ENCODE peak calls at places on chromosome 16, in eight cellular contexts. E, N, L, R, H, I, U and F are unnamed samples.

GRCh38 chr16:68426355-68426652 is 22.0 kb downstream of the SMPD3 start:
- DNase-seq in E (no peak), L (no peak), N (no peak), R (no peak), U (no peak), H (no peak), I (no peak), F (no peak)

GRCh38 chr16:52389045-52389444 is 157.9 kb downstream of the TOX3 start:
- DNase-seq in R (no peak), U (peak), E (no peak), L (no peak), N (no peak), I (no peak), H (no peak), F (no peak)

GRCh38 chr16:7268182-7268581 is 64.5 kb upstream of the RBFOX1 start:
- DNase-seq in I (peak), R (no peak), L (no peak), E (peak), H (no peak), N (peak), U (peak), F (peak)

GRCh38 chr16:25005445-25006306 is 9.5 kb downstream of the ARHGAP17 start:
- DNase-seq in H (no peak), I (no peak), L (no peak), E (no peak), N (no peak), R (no peak), U (no peak), F (no peak)

GRCh38 chr16:4263504-4264436 is 9.1 kb downstream of the TFAP4 start:
- DNase-seq in I (no peak), E (peak), N (peak), R (peak), H (no peak), L (peak), U (peak), F (peak)

GRCh38 chr16:4678596-4678995 is 14.8 kb upstream of the NUDT16L1 start:
- DNase-seq in E (no peak), U (no peak), I (no peak), H (no peak), N (no peak), R (no peak), L (no peak), F (no peak)

GRCh38 chr16:80034469-80034826 is 433.9 kb upstream of the MAF start:
- DNase-seq in R (no peak), I (no peak), N (peak), H (no peak), E (no peak), L (no peak), U (no peak), F (no peak)

GRCh38 chr16:1150511-1150982 is 2.4 kb upstream of the CACNA1H start:
- DNase-seq in U (peak), H (no peak), R (peak), E (peak), I (no peak), L (peak), N (peak), F (no peak)

GRCh38 chr16:62665269-62665668 is 629.0 kb upstream of the CDH8 start:
- DNase-seq in H (no peak), N (no peak), U (no peak), I (peak), L (no peak), E (no peak), R (peak), F (no peak)

GRCh38 chr16:30005341-30006094 is 5.3 kb downstream of the DOC2A start:
- DNase-seq in U (peak), I (no peak), E (peak), R (no peak), H (no peak), L (peak), N (peak), F (peak)

GRCh38 chr16:67163164-67163902 is 1.2 kb upstream of the HSF4 start:
- DNase-seq in N (no peak), I (no peak), U (no peak), H (no peak), R (peak), E (no peak), L (peak), F (peak)

GRCh38 chr16:85579883-85580607 is 33.1 kb upstream of the GSE1 start:
- DNase-seq in U (no peak), E (no peak), L (no peak), N (no peak), R (no peak), H (no peak), I (no peak), F (no peak)

GRCh38 chr16:80459331-80459777 is 81.4 kb upstream of the DYNLRB2 start:
- DNase-seq in E (no peak), U (no peak), R (no peak), L (no peak), N (no peak), I (no peak), H (no peak), F (no peak)

GRCh38 chr16:28497861-28498599 is 3.6 kb downstream of the APOBR start:
- DNase-seq in N (no peak), I (no peak), U (no peak), L (no peak), E (no peak), R (no peak), H (no peak), F (no peak)

GRCh38 chr16:81758376-81758775 is 20.7 kb upstream of the PLCG2 start:
- DNase-seq in E (no peak), I (no peak), L (peak), U (peak), R (no peak), N (peak), H (no peak), F (no peak)

GRCh38 chr16:11181889-11182279 is 74.1 kb downstream of the SOCS1 start:
- DNase-seq in E (no peak), R (no peak), N (no peak), L (peak), U (no peak), H (peak), I (no peak), F (no peak)

GRCh38 chr16:628321-629061 is 2.3 kb upstream of the WFIKKN1 start:
- DNase-seq in N (no peak), L (no peak), I (no peak), H (no peak), E (no peak), R (no peak), U (no peak), F (no peak)

GRCh38 chr16:54286330-54287017 is at the start of gene IRX3:
- DNase-seq in H (no peak), U (peak), R (peak), L (peak), I (peak), N (peak), E (no peak), F (peak)

GRCh38 chr16:67240506-67240905 is 6.8 kb downstream of the FHOD1 start:
- DNase-seq in N (no peak), R (no peak), H (no peak), L (peak), I (no peak), E (no peak), U (no peak), F (no peak)

GRCh38 chr16:70720431-70721201 is 34.8 kb upstream of the MTSS2 start:
- DNase-seq in L (no peak), R (no peak), U (no peak), I (no peak), H (no peak), N (no peak), E (no peak), F (no peak)

GRCh38 chr16:49649013-49649785 is 206.7 kb downstream of the ZNF423 start:
- DNase-seq in L (no peak), E (no peak), N (no peak), H (no peak), U (peak), R (no peak), I (no peak), F (no peak)

GRCh38 chr16:55737318-55737717 is 81.5 kb downstream of the SLC6A2 start:
- DNase-seq in H (no peak), I (no peak), N (no peak), L (no peak), R (no peak), E (no peak), U (no peak), F (no peak)

GRCh38 chr16:26281681-26282080 is 589.9 kb downstream of the HS3ST4 start:
- DNase-seq in I (no peak), L (no peak), R (no peak), U (no peak), H (no peak), E (no peak), N (no peak), F (no peak)
- TF ChIP-seq USF2 in I (no peak), L (no peak), R (no peak), U (no peak), H (no peak), E (no peak), N (no peak), F (no peak)

GRCh38 chr16:57091200-57091989 is 988 bp upstream of the CPNE2 start:
- DNase-seq in N (peak), E (no peak), H (no peak), U (peak), L (peak), I (peak), R (peak), F (peak)
- TF ChIP-seq USF2 in N (no peak), E (no peak), H (no peak), U (no peak), L (no peak), I (no peak), R (no peak), F (no peak)

DNA sequence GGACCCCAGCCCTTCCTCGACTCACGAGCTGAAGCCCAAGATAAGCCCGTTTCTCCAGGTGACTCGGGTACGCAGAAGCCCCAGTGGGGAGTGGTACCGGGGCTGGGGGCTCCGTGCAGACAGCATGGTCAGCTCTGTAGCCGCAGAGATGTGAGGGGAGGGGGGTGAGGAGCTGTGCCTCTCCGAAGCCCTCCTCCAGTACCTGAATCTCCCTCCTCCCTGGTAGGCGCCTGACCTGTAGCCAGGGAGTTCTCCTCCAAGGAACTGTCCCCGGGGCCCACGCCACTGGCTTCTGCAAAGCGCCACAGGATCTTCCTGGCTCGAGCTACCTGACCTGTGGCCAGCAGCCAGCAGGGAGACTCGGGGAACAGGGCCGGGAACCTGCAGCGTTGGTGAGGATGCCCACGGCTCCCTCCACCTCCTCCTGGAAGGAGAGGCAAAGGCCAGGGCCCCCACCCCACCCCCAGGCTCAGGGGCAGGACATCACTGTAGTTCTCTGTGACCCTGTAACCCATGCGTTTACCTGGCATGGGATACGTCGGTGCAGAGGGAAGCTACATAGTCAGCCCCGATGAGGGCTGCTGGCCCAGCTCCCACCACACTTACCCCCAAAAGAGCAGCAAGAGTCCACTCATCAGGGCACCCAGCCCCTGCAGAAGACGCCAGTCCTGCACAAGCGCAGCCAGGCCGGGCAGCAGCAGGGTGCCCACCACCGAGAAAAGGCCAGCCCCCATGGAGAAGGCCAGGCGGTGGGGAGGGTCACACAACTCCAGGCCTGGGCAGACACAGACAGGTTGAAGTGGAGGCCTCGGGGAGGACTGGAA is 1.7 kb downstream of the SLC22A31 start:
- DNase-seq in H (no peak), E (no peak), L (no peak), I (no peak), U (no peak), N (no peak), R (no peak), F (peak)
- TF ChIP-seq USF2 in H (no peak), E (no peak), L (no peak), I (no peak), U (no peak), N (no peak), R (no peak), F (no peak)

DNA sequence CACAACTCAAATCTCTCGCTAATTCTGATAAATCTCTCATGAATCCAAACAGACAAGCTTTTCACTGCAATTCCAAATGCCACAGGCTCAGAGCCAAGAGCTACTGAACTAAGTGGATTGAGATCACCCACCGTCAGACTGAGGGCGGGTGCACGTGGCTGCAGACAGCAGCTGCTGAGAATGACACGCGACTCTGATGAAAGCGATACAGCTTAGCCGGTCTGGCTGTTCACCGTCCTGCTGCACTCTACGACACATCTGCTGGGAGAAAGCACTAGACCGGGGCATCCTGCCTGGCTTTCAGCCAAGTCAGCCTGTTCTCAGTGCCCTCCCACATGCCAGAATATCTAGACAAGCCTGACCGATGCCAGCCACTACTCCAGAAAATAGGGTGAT is 42.6 kb downstream of the KLHDC4 start:
- DNase-seq in I (no peak), N (no peak), E (peak), H (peak), U (no peak), R (no peak), L (peak), F (peak)
- TF ChIP-seq USF2 in I (no peak), N (no peak), E (peak), H (no peak), U (no peak), R (no peak), L (peak), F (no peak)

GRCh38 chr16:75938818-75939217 is 212.5 kb upstream of the CPHXL start:
- DNase-seq in E (no peak), L (peak), R (no peak), N (no peak), H (no peak), U (peak), I (no peak), F (no peak)
- TF ChIP-seq USF2 in E (no peak), L (no peak), R (no peak), N (no peak), H (no peak), U (no peak), I (no peak), F (no peak)

DNA sequence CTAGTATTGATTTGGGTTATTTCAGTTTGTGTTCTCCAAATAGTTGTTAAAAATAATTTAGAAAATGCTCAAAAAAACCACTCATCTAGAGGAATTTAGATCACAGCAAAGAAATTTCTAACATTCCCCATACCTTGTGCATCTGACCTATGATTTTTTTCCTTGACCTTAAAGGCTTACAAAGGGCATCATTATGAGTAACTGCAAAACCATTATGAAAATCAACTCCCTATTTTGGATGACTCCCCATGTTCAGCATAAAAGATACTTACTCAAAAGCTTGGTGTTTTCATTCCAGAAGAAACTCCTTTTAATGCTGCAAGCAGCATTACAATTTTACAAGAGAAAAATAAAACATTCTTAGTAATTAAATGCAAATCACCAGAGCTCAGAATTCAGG is 83.2 kb downstream of the GRIN2A start:
- DNase-seq in U (no peak), I (no peak), E (no peak), N (no peak), L (no peak), H (no peak), R (no peak), F (no peak)
- TF ChIP-seq USF2 in U (no peak), I (no peak), E (no peak), N (no peak), L (no peak), H (no peak), R (no peak), F (no peak)